ENCODE peak calls at places on chromosomes 4 and X, in six cellular contexts. R is fibroblast of lung, H is H9, T is MM.1S, O is heart left ventricle, L is tibial artery. I is an unnamed sample. For H3K27me3, the result is how much of the 10 kb centered on the place peaks cover.

GRCh38 chr4:106766519-106766918 is 269.6 kb downstream of the DKK2 start:
- DNase-seq in R (no peak), T (no peak), O (no peak), L (no peak), H (no peak), I (no peak)

GRCh38 chr4:59540311-59540710 is 1659.8 kb upstream of the ADGRL3 start:
- DNase-seq in L (no peak), O (no peak), R (no peak), T (no peak), H (no peak), I (no peak)

GRCh38 chr4:173415885-173416658 is 17.2 kb upstream of the SCRG1 start:
- DNase-seq in T (no peak), H (no peak), O (no peak), R (no peak), L (peak), I (no peak)

GRCh38 chr4:139015948-139016451 is 419 bp downstream of the NOCT start:
- DNase-seq in T (peak), R (peak), O (peak), H (no peak), L (no peak), I (peak)

GRCh38 chr4:75675004-75675531 is 1.9 kb upstream of the G3BP2 start:
- DNase-seq in H (no peak), L (no peak), O (no peak), R (no peak), T (no peak), I (no peak)

GRCh38 chrX:115584715-115585114 is 23.7 kb downstream of the PLS3 start:
- DNase-seq in O (no peak), L (no peak), H (no peak), T (no peak), R (peak), I (no peak)

GRCh38 chrX:57156397-57157049 is 19.3 kb upstream of the SPIN2A start:
- DNase-seq in T (peak), O (no peak), R (peak), L (no peak), H (peak), I (no peak)

GRCh38 chr4:24810016-24810415 is 14.6 kb downstream of the SOD3 start:
- DNase-seq in H (no peak), T (no peak), O (no peak), L (no peak), R (peak), I (no peak)

GRCh38 chr4:99029018-99029735 is 33.7 kb downstream of the METAP1 start:
- DNase-seq in T (no peak), O (no peak), L (no peak), H (no peak), R (no peak), I (no peak)

GRCh38 chr4:137345597-137345996 is 186.7 kb downstream of the PCDH18 start:
- DNase-seq in O (no peak), R (no peak), H (no peak), T (no peak), L (no peak), I (no peak)

GRCh38 chrX:137695405-137695804 is 129.5 kb downstream of the ZIC3 start:
- DNase-seq in R (no peak), L (no peak), T (no peak), H (no peak), O (no peak), I (no peak)
- H3K27me3 ChIP-seq in R (under half), L (under half), T (under half), H (under half), O (under half), I (under half)

DNA sequence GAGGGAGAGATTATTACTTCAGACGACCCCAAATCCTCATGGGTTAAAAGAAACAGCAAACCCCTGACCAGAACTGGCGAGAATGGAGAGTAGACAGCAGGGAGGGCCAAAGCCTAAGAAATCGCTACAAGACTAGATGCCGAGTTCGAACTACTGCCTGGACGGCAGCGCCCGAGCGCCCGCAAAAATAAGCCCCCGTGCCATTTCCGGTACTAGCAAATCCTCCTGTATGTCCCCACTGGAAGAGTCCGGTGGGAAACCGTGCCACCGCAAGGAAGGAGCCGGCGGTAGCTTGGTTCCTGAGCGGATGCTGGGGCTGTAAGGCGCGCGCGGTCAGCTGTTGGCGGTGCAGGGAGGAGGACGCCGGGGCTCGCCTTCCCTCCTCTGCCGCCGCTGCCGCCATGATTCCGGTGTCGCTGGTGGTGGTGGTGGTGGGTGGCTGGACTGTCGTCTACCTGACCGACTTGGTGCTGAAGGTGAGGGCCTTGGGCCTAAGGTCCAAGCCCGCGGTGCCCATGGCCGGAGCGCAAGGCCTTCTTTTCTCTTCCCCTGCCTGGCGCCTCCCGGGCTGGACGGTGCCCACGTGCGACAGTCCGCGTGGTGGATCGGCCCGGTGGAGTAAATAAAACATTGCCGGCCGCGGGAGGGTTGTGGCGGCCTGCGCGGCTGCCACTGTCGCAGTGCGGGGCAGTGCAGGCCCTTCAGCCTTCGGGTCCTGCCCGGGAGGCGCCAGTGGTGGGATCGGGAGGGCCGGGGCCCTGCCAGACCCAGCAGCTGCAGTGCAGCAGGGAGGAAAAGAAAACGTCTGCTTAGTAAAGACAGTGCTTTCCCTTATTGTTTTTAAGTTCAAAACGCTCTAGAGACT is at the start of gene MBTPS2:
- DNase-seq in T (peak), L (peak), O (peak), H (peak), R (peak), I (peak)
- TF ChIP-seq CTCF in T (no peak), L (no peak), O (no peak), H (peak), R (peak), I (no peak)

GRCh38 chr4:140308366-140309123 is 64.9 kb upstream of the SCOC start:
- DNase-seq in H (no peak), O (peak), R (peak), T (peak), L (peak), I (no peak)
- H3K27ac ChIP-seq in H (no peak), O (peak), R (peak), T (peak), L (peak), I (no peak)

GRCh38 chrX:71910526-71911022 is at the start of gene NHSL2:
- DNase-seq in R (no peak), O (peak), L (peak), T (peak), H (peak), I (peak)
- H3K27me3 ChIP-seq in R (under half), O (under half), L (under half), T (under half), H (under half), I (under half)

GRCh38 chrX:36898301-36898700 is 109.9 kb upstream of the FAM47C start:
- DNase-seq in L (no peak), O (no peak), R (peak), H (no peak), T (no peak), I (no peak)
- TF ChIP-seq CTCF in L (peak), O (no peak), R (no peak), H (peak), T (peak), I (no peak)

I was measured in CD4-positive, alpha-beta T cell.